ENCODE peak calls at places on chromosomes 16 and 17, in ten cellular contexts. P, S, M, N, U, F, D, G, V and Q are unnamed samples.

GRCh38 chr16:22673463-22673862 is 140.5 kb upstream of the HS3ST2 start:
- DNase-seq in P (no peak), S (no peak), M (no peak), N (no peak), U (no peak), F (no peak), D (no peak), G (no peak), V (no peak), Q (no peak)

GRCh38 chr17:70987867-70988340 is 818.6 kb downstream of the KCNJ2 start:
- DNase-seq in P (no peak), S (no peak), M (no peak), N (no peak), U (no peak), F (no peak), D (peak), G (no peak), V (no peak), Q (no peak)

GRCh38 chr16:10001258-10001785 is 180.9 kb downstream of the GRIN2A start:
- DNase-seq in P (no peak), S (no peak), M (no peak), N (no peak), U (no peak), F (no peak), D (no peak), G (no peak), V (no peak), Q (no peak)

GRCh38 chr17:61007980-61008379 is 330.3 kb downstream of the BCAS3 start:
- DNase-seq in P (no peak), S (no peak), M (no peak), N (no peak), U (no peak), F (no peak), D (no peak), G (no peak), V (no peak), Q (no peak)

GRCh38 chr16:76464973-76465620 is 187.9 kb downstream of the CNTNAP4 start:
- DNase-seq in P (no peak), S (no peak), M (no peak), N (no peak), U (no peak), F (no peak), D (no peak), G (no peak), V (no peak), Q (no peak)

GRCh38 chr17:79066963-79067362 is 7.7 kb upstream of the ENGASE start:
- DNase-seq in P (no peak), S (no peak), M (no peak), N (no peak), U (no peak), F (no peak), D (no peak), G (no peak), V (no peak), Q (no peak)

GRCh38 chr16:52569296-52569695 is 22.4 kb upstream of the TOX3 start:
- DNase-seq in P (no peak), S (no peak), M (no peak), N (no peak), U (no peak), F (no peak), D (no peak), G (no peak), V (no peak), Q (no peak)

GRCh38 chr17:61551255-61551742 is 39.7 kb downstream of the NACA2 start:
- DNase-seq in P (peak), S (no peak), M (no peak), N (no peak), U (no peak), F (no peak), D (no peak), G (peak), V (no peak), Q (peak)

GRCh38 chr16:4320030-4320429 is 4.2 kb downstream of the GLIS2 start:
- DNase-seq in P (no peak), S (peak), M (no peak), N (no peak), U (no peak), F (no peak), D (no peak), G (no peak), V (no peak), Q (no peak)

GRCh38 chr16:4318171-4318910 is 2.5 kb downstream of the GLIS2 start:
- DNase-seq in P (no peak), S (no peak), M (no peak), N (no peak), U (no peak), F (no peak), D (no peak), G (no peak), V (no peak), Q (no peak)

GRCh38 chr16:4320571-4321137 is 4.8 kb downstream of the GLIS2 start:
- DNase-seq in P (no peak), S (no peak), M (peak), N (no peak), U (no peak), F (no peak), D (no peak), G (no peak), V (no peak), Q (no peak)

GRCh38 chr16:4317471-4318170 is 1.8 kb downstream of the GLIS2 start:
- DNase-seq in P (peak), S (no peak), M (peak), N (no peak), U (peak), F (no peak), D (no peak), G (no peak), V (no peak), Q (no peak)

DNA sequence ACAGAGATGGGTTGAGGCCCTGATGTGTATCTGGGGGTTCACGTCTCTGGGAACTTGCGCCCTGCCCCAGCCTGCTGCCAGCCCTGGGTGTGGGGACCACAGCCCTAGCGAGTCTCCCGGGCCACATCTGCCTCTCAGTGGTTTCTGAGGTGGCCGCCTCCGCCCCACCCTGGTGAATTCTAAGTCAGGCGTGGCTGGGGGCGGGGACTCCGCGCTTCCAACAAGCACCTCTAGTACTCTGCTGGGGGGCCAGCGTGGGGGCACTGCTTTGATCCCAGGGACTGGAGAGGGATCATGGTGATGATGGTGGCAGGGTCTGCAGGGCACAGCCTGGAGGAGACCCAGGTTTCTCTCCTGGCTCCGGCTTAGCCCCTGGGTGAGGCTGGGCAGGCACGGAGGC is 3.6 kb downstream of the GLIS2 start:
- DNase-seq in P (no peak), S (no peak), M (peak), N (peak), U (no peak), F (peak), D (no peak), G (no peak), V (no peak), Q (peak)
- H3K4me3 ChIP-seq in P (no peak), S (peak), M (no peak), N (no peak), U (no peak), F (no peak), D (no peak), G (no peak), V (peak), Q (no peak)

DNA sequence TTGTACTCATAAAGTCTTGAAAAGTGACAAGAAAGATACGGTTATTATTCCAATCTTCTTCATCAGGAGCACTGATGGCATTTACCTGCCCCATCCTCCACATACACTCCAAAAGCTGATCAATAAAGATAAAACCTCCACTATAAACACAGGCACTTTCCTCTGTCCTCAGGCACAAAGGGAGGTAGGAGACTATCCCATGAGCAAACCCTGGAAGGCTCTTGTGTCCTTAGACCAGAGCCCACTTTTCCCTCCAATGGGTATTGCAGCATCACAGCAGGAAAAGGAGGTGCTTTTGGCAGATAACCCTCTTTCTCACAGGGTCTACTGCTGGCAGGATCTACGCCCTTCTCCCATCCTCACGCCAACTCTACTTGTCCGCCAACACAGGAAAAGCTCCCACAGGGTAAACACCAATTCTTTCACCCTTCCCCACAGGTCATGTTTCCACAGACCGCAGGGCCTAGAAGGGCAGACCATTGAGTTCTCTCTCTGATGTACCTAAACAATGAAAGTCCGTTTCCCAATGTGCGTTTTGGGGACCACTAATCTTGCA is 28.7 kb downstream of the NXPH3 start:
- DNase-seq in P (no peak), S (no peak), M (no peak), N (no peak), U (no peak), F (no peak), D (no peak), G (no peak), V (no peak), Q (no peak)
- H3K27ac ChIP-seq in P (no peak), S (no peak), M (no peak), N (no peak), U (no peak), F (no peak), D (no peak), G (no peak), V (peak), Q (no peak)

GRCh38 chr17:2122641-2123302 is 67.9 kb downstream of the HIC1 start:
- DNase-seq in P (no peak), S (peak), M (peak), N (peak), U (peak), F (no peak), D (no peak), G (peak), V (no peak), Q (no peak)
- H3K4me3 ChIP-seq in P (no peak), S (no peak), M (no peak), N (no peak), U (no peak), F (no peak), D (no peak), G (no peak), V (peak), Q (no peak)

DNA sequence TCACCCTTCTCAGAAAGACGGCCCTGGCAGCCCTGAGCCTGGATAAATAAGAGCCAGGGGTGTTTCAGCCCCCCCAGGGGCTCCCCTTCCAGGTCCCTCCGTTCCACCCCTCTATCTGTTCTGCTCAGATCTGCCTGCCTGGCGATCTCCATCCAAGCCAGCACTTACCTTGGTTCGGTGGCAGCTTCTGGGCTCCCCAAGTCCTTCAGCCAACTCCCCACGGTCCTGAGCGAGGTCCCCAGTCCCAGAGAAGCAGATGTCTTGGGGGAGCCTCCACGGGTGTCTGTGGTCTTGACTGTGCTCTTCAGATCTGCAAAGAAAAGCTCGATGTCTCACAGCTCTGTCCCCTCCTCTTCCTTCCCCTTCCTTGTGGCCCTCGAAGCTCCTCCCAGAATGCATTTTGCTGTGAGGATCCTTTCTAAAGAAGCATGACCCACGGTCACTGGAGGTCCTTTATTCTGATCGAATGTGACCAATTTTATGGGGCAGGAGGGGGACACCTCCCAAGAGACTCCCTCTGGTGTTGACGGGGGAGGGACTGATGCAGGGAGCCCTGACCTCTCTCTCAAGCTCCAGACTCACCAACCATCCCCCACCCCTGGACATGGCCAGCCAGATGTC is at the start of gene PIK3R6:
- DNase-seq in P (no peak), S (no peak), M (no peak), N (no peak), U (no peak), F (no peak), D (no peak), G (no peak), V (no peak), Q (no peak)
- H3K27ac ChIP-seq in P (no peak), S (no peak), M (no peak), N (no peak), U (no peak), F (no peak), D (no peak), G (no peak), V (no peak), Q (no peak)

GRCh38 chr17:7380855-7381683 is at the start of gene TNK1:
- DNase-seq in P (no peak), S (peak), M (peak), N (no peak), U (peak), F (no peak), D (no peak), G (no peak), V (no peak), Q (no peak)
- H3K4me3 ChIP-seq in P (peak), S (peak), M (peak), N (no peak), U (peak), F (no peak), D (peak), G (peak), V (peak), Q (no peak)

DNA sequence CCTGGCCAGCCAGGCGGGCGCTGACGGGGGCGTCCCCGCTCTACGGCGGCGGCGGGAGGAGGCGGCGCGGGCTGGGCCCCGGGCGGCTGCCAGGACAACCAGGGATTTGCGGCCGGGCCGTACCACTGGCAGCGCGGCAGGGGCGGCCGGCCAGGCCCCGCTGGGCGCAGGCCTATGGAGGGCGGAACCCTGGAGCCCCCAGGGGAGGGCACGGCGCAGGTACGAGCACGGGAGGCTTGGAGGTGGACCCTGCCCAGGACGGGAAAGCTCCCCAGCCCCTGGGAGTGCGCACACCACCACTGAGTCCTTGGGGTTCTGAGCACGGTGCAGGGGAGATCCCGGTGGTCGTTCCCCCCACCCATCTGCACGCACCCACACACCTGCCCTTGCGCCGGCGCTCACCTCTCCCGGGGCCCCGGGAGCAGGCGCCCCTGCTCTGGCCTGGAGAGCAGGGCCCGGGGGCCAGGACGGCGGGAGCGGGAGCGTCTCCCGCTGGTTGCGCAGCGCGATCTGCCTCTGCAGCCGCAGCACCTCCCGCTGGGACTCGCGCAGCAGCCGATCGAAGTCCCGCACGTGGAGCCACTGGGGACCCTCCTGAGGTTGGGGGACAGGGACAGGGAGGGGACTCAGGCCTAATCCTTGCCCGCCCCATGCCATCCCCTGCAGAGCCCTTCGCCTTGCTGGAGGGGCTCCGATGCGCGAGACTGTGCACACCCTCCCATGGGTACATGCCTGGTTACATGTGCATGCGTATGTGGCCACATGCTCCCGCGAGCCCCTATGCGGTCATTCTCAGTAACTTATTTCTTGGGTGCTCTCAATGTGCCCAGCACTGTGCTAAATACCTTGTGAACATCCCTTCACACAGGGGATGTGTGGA is 3.9 kb downstream of the TSPOAP1 start:
- DNase-seq in P (no peak), S (peak), M (no peak), N (no peak), U (no peak), F (no peak), D (no peak), G (peak), V (no peak), Q (no peak)
- H3K27ac ChIP-seq in P (no peak), S (peak), M (no peak), N (no peak), U (peak), F (no peak), D (no peak), G (peak), V (peak), Q (no peak)

GRCh38 chr17:17722906-17723353 is 41.7 kb downstream of the RAI1 start:
- DNase-seq in P (no peak), S (no peak), M (no peak), N (no peak), U (no peak), F (no peak), D (no peak), G (no peak), V (no peak), Q (no peak)
- H3K4me3 ChIP-seq in P (no peak), S (peak), M (no peak), N (peak), U (peak), F (peak), D (no peak), G (peak), V (peak), Q (no peak)

DNA sequence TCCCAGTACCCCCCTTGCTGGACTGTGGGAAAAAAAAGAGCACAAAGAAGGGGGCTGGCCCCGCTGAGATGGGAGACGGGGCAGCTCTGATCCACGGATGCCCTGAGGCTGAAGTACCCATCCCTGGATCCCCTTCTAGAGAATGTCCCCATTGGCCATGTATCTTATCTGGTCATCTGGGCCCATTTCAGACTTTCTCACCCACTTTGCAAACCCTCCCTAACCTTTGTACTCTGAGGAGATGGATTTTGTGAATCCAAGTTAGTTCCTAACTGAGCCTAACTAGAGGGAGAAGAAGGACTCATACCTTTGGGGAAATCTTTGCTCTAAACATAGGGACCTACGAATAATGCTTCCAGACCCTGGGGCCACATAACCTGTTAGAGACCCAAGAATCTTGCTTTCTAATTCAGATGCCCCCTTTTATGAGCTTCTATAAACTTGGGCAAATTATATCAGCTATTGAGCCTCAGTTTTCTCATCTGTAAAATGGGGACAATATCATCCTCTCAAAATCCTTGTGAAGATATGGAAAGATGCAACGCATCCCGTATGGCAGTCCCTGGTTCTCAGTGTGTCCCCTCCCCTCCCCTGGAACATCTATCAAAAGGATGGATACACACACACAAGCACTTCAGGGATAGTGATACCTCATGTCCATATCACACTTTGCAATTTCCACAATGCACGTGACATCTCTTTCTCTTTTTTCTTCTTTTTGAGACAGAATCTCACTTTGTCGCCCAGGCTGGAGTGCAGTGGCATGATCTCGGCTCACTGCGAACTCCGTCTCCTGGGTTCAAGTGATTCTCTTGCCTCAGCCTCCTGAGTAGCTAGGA is 16.8 kb upstream of the FZD2 start:
- DNase-seq in P (no peak), S (no peak), M (no peak), N (no peak), U (no peak), F (no peak), D (no peak), G (no peak), V (no peak), Q (no peak)
- H3K27ac ChIP-seq in P (peak), S (no peak), M (no peak), N (no peak), U (no peak), F (no peak), D (no peak), G (no peak), V (no peak), Q (no peak)